ENCODE peak calls at places on chromosome 21, in four cellular contexts. One of them, this sample, is unnamed.

GRCh38 chr21:38679531-38679930 is 126.2 kb upstream of the ETS2 start:
- DNase-seq in glutamatergic neuron: no peak
- DNase-seq in stimulated activated CD8-positive, alpha-beta memory T cell treated with anti-CD3 and anti-CD28 coated beads, Interleukin-4, amount 100 ng/mL, for 1 hour: no peak
- DNase-seq in endodermal cell: no peak
- DNase-seq in this sample: no peak

GRCh38 chr21:41648591-41649031 is 118.2 kb downstream of the RIPK4 start:
- DNase-seq in endodermal cell: no peak
- DNase-seq in glutamatergic neuron: no peak
- DNase-seq in stimulated activated CD8-positive, alpha-beta memory T cell treated with anti-CD3 and anti-CD28 coated beads, Interleukin-4, amount 100 ng/mL, for 1 hour: no peak
- DNase-seq in this sample: no peak

GRCh38 chr21:44856131-44856530 is 17.4 kb downstream of the PTTG1IP start:
- DNase-seq in stimulated activated CD8-positive, alpha-beta memory T cell treated with anti-CD3 and anti-CD28 coated beads, Interleukin-4, amount 100 ng/mL, for 1 hour: no peak
- DNase-seq in glutamatergic neuron: no peak
- DNase-seq in endodermal cell: no peak
- DNase-seq in this sample: no peak

GRCh38 chr21:32806810-32807386 is 35.3 kb upstream of the PAXBP1 start:
- DNase-seq in glutamatergic neuron: no peak
- DNase-seq in endodermal cell: no peak
- DNase-seq in stimulated activated CD8-positive, alpha-beta memory T cell treated with anti-CD3 and anti-CD28 coated beads, Interleukin-4, amount 100 ng/mL, for 1 hour: no peak
- DNase-seq in this sample: no peak

GRCh38 chr21:45310446-45310845 is 22.8 kb upstream of the POFUT2 start:
- DNase-seq in endodermal cell: peak; percentile 30
- DNase-seq in stimulated activated CD8-positive, alpha-beta memory T cell treated with anti-CD3 and anti-CD28 coated beads, Interleukin-4, amount 100 ng/mL, for 1 hour: no peak
- DNase-seq in glutamatergic neuron: no peak
- DNase-seq in this sample: no peak

GRCh38 chr21:39137248-39138186 is 45.7 kb downstream of the PSMG1 start:
- DNase-seq in stimulated activated CD8-positive, alpha-beta memory T cell treated with anti-CD3 and anti-CD28 coated beads, Interleukin-4, amount 100 ng/mL, for 1 hour: no peak
- DNase-seq in glutamatergic neuron: no peak
- DNase-seq in endodermal cell: peak; percentile 82
- DNase-seq in this sample: no peak

GRCh38 chr21:33360281-33360680 is 35.5 kb downstream of the IFNAR1 start:
- DNase-seq in stimulated activated CD8-positive, alpha-beta memory T cell treated with anti-CD3 and anti-CD28 coated beads, Interleukin-4, amount 100 ng/mL, for 1 hour: no peak
- DNase-seq in endodermal cell: no peak
- DNase-seq in glutamatergic neuron: no peak
- DNase-seq in this sample: no peak

GRCh38 chr21:41316641-41317392 is at the start of gene FAM3B:
- DNase-seq in glutamatergic neuron: peak; percentile 39
- DNase-seq in stimulated activated CD8-positive, alpha-beta memory T cell treated with anti-CD3 and anti-CD28 coated beads, Interleukin-4, amount 100 ng/mL, for 1 hour: no peak
- DNase-seq in endodermal cell: peak; percentile 91
- DNase-seq in this sample: no peak

GRCh38 chr21:32463367-32463766 is 50.9 kb downstream of the EVA1C start:
- DNase-seq in glutamatergic neuron: no peak
- DNase-seq in endodermal cell: no peak
- DNase-seq in stimulated activated CD8-positive, alpha-beta memory T cell treated with anti-CD3 and anti-CD28 coated beads, Interleukin-4, amount 100 ng/mL, for 1 hour: no peak
- DNase-seq in this sample: no peak

GRCh38 chr21:42002421-42002958 is 7.7 kb downstream of the ZBTB21 start:
- DNase-seq in endodermal cell: no peak
- DNase-seq in glutamatergic neuron: no peak
- DNase-seq in stimulated activated CD8-positive, alpha-beta memory T cell treated with anti-CD3 and anti-CD28 coated beads, Interleukin-4, amount 100 ng/mL, for 1 hour: no peak
- DNase-seq in this sample: no peak

GRCh38 chr21:15018382-15018781 is 46.4 kb downstream of the NRIP1 start:
- DNase-seq in endodermal cell: no peak
- DNase-seq in glutamatergic neuron: no peak
- DNase-seq in stimulated activated CD8-positive, alpha-beta memory T cell treated with anti-CD3 and anti-CD28 coated beads, Interleukin-4, amount 100 ng/mL, for 1 hour: no peak
- DNase-seq in this sample: no peak

GRCh38 chr21:42320791-42321190 is 5.6 kb upstream of the TFF3 start:
- DNase-seq in endodermal cell: peak; percentile 11
- DNase-seq in glutamatergic neuron: no peak
- DNase-seq in stimulated activated CD8-positive, alpha-beta memory T cell treated with anti-CD3 and anti-CD28 coated beads, Interleukin-4, amount 100 ng/mL, for 1 hour: no peak
- DNase-seq in this sample: no peak

GRCh38 chr21:14452031-14452778 is 69.3 kb upstream of the HSPA13 start:
- DNase-seq in endodermal cell: no peak
- DNase-seq in stimulated activated CD8-positive, alpha-beta memory T cell treated with anti-CD3 and anti-CD28 coated beads, Interleukin-4, amount 100 ng/mL, for 1 hour: no peak
- DNase-seq in glutamatergic neuron: peak; percentile 15
- DNase-seq in this sample: no peak

GRCh38 chr21:44714905-44715304 is 3.5 kb upstream of the TSPEAR start:
- DNase-seq in stimulated activated CD8-positive, alpha-beta memory T cell treated with anti-CD3 and anti-CD28 coated beads, Interleukin-4, amount 100 ng/mL, for 1 hour: no peak
- DNase-seq in glutamatergic neuron: no peak
- DNase-seq in endodermal cell: peak; percentile 51
- DNase-seq in this sample: no peak

GRCh38 chr21:45306832-45307571 is 19.3 kb upstream of the POFUT2 start:
- DNase-seq in stimulated activated CD8-positive, alpha-beta memory T cell treated with anti-CD3 and anti-CD28 coated beads, Interleukin-4, amount 100 ng/mL, for 1 hour: no peak
- DNase-seq in endodermal cell: peak; percentile 53
- DNase-seq in glutamatergic neuron: no peak
- DNase-seq in this sample: no peak

GRCh38 chr21:44892536-44893277 is 19.2 kb upstream of the PTTG1IP start:
- DNase-seq in stimulated activated CD8-positive, alpha-beta memory T cell treated with anti-CD3 and anti-CD28 coated beads, Interleukin-4, amount 100 ng/mL, for 1 hour: peak; percentile 47
- DNase-seq in endodermal cell: peak; percentile 88
- DNase-seq in glutamatergic neuron: peak; percentile 79
- DNase-seq in this sample: no peak

GRCh38 chr21:35226302-35226701 is 177.2 kb upstream of the RUNX1 start:
- DNase-seq in stimulated activated CD8-positive, alpha-beta memory T cell treated with anti-CD3 and anti-CD28 coated beads, Interleukin-4, amount 100 ng/mL, for 1 hour: no peak
- DNase-seq in endodermal cell: peak; percentile 57
- DNase-seq in glutamatergic neuron: no peak
- DNase-seq in this sample: no peak

GRCh38 chr21:31803039-31804007 is 69.5 kb upstream of the HUNK start:
- DNase-seq in endodermal cell: no peak
- DNase-seq in glutamatergic neuron: no peak
- DNase-seq in stimulated activated CD8-positive, alpha-beta memory T cell treated with anti-CD3 and anti-CD28 coated beads, Interleukin-4, amount 100 ng/mL, for 1 hour: no peak
- DNase-seq in this sample: no peak

GRCh38 chr21:37424987-37425386 is 58.4 kb downstream of the DYRK1A start:
- DNase-seq in glutamatergic neuron: no peak
- DNase-seq in stimulated activated CD8-positive, alpha-beta memory T cell treated with anti-CD3 and anti-CD28 coated beads, Interleukin-4, amount 100 ng/mL, for 1 hour: no peak
- DNase-seq in endodermal cell: no peak
- DNase-seq in this sample: no peak

GRCh38 chr21:35563885-35564451 is 496.4 kb downstream of the SETD4 start:
- DNase-seq in glutamatergic neuron: peak; percentile 58
- DNase-seq in stimulated activated CD8-positive, alpha-beta memory T cell treated with anti-CD3 and anti-CD28 coated beads, Interleukin-4, amount 100 ng/mL, for 1 hour: no peak
- DNase-seq in endodermal cell: peak; percentile 47
- DNase-seq in this sample: no peak

GRCh38 chr21:33212159-33212851 is 17.4 kb upstream of the IFNAR2 start:
- DNase-seq in endodermal cell: no peak
- DNase-seq in glutamatergic neuron: no peak
- DNase-seq in stimulated activated CD8-positive, alpha-beta memory T cell treated with anti-CD3 and anti-CD28 coated beads, Interleukin-4, amount 100 ng/mL, for 1 hour: no peak
- DNase-seq in this sample: no peak

GRCh38 chr21:15020797-15021196 is 44.0 kb downstream of the NRIP1 start:
- DNase-seq in endodermal cell: no peak
- DNase-seq in stimulated activated CD8-positive, alpha-beta memory T cell treated with anti-CD3 and anti-CD28 coated beads, Interleukin-4, amount 100 ng/mL, for 1 hour: no peak
- DNase-seq in glutamatergic neuron: no peak
- DNase-seq in this sample: no peak

GRCh38 chr21:35987475-35987874 is 72.9 kb downstream of the SETD4 start:
- DNase-seq in endodermal cell: no peak
- DNase-seq in glutamatergic neuron: no peak
- DNase-seq in stimulated activated CD8-positive, alpha-beta memory T cell treated with anti-CD3 and anti-CD28 coated beads, Interleukin-4, amount 100 ng/mL, for 1 hour: no peak
- DNase-seq in this sample: no peak

GRCh38 chr21:36980280-36981048 is 14.0 kb upstream of the HLCS start:
- DNase-seq in endodermal cell: peak; percentile 83
- DNase-seq in stimulated activated CD8-positive, alpha-beta memory T cell treated with anti-CD3 and anti-CD28 coated beads, Interleukin-4, amount 100 ng/mL, for 1 hour: no peak
- DNase-seq in glutamatergic neuron: peak; percentile 43
- DNase-seq in this sample: no peak

GRCh38 chr21:43312751-43313169 is 114.2 kb downstream of the SIK1 start:
- DNase-seq in stimulated activated CD8-positive, alpha-beta memory T cell treated with anti-CD3 and anti-CD28 coated beads, Interleukin-4, amount 100 ng/mL, for 1 hour: no peak
- DNase-seq in endodermal cell: peak; percentile 64
- DNase-seq in glutamatergic neuron: no peak
- DNase-seq in this sample: no peak

GRCh38 chr21:45768011-45768740 is 124.7 kb downstream of the PCBP3 start:
- DNase-seq in endodermal cell: no peak
- DNase-seq in glutamatergic neuron: no peak
- DNase-seq in stimulated activated CD8-positive, alpha-beta memory T cell treated with anti-CD3 and anti-CD28 coated beads, Interleukin-4, amount 100 ng/mL, for 1 hour: no peak
- DNase-seq in this sample: no peak

GRCh38 chr21:26171310-26172100 is 935 bp upstream of the APP start:
- DNase-seq in endodermal cell: no peak
- DNase-seq in stimulated activated CD8-positive, alpha-beta memory T cell treated with anti-CD3 and anti-CD28 coated beads, Interleukin-4, amount 100 ng/mL, for 1 hour: no peak
- DNase-seq in glutamatergic neuron: peak; percentile 19
- DNase-seq in this sample: no peak

GRCh38 chr21:36706951-36707762 is 8.2 kb downstream of the SIM2 start:
- DNase-seq in stimulated activated CD8-positive, alpha-beta memory T cell treated with anti-CD3 and anti-CD28 coated beads, Interleukin-4, amount 100 ng/mL, for 1 hour: no peak
- DNase-seq in glutamatergic neuron: peak; percentile 62
- DNase-seq in endodermal cell: peak; percentile 81
- DNase-seq in this sample: no peak

GRCh38 chr21:46675595-46676280 is 40.3 kb downstream of the PRMT2 start:
- DNase-seq in glutamatergic neuron: no peak
- DNase-seq in endodermal cell: no peak
- DNase-seq in stimulated activated CD8-positive, alpha-beta memory T cell treated with anti-CD3 and anti-CD28 coated beads, Interleukin-4, amount 100 ng/mL, for 1 hour: no peak
- DNase-seq in this sample: no peak

GRCh38 chr21:22145555-22145954 is 1147.3 kb downstream of the NCAM2 start:
- DNase-seq in endodermal cell: no peak
- DNase-seq in stimulated activated CD8-positive, alpha-beta memory T cell treated with anti-CD3 and anti-CD28 coated beads, Interleukin-4, amount 100 ng/mL, for 1 hour: no peak
- DNase-seq in glutamatergic neuron: no peak
- DNase-seq in this sample: no peak

GRCh38 chr21:34670220-34670961 is 1.6 kb downstream of the CLIC6 start:
- DNase-seq in stimulated activated CD8-positive, alpha-beta memory T cell treated with anti-CD3 and anti-CD28 coated beads, Interleukin-4, amount 100 ng/mL, for 1 hour: no peak
- DNase-seq in endodermal cell: peak; percentile 83
- DNase-seq in glutamatergic neuron: peak; percentile 35
- DNase-seq in this sample: no peak

GRCh38 chr21:16196521-16197208 is 466.9 kb downstream of the USP25 start:
- DNase-seq in endodermal cell: no peak
- DNase-seq in glutamatergic neuron: no peak
- DNase-seq in stimulated activated CD8-positive, alpha-beta memory T cell treated with anti-CD3 and anti-CD28 coated beads, Interleukin-4, amount 100 ng/mL, for 1 hour: no peak
- DNase-seq in this sample: no peak

GRCh38 chr21:42315296-42315891 is at the start of gene TFF3:
- DNase-seq in endodermal cell: no peak
- DNase-seq in stimulated activated CD8-positive, alpha-beta memory T cell treated with anti-CD3 and anti-CD28 coated beads, Interleukin-4, amount 100 ng/mL, for 1 hour: no peak
- DNase-seq in glutamatergic neuron: no peak
- DNase-seq in this sample: no peak

GRCh38 chr21:43935711-43936110 is 70.7 kb downstream of the AGPAT3 start:
- DNase-seq in glutamatergic neuron: peak; percentile 10
- DNase-seq in stimulated activated CD8-positive, alpha-beta memory T cell treated with anti-CD3 and anti-CD28 coated beads, Interleukin-4, amount 100 ng/mL, for 1 hour: no peak
- DNase-seq in endodermal cell: no peak
- DNase-seq in this sample: no peak